ENCODE peak calls at places on chromosomes 5 and 9, in ten cellular contexts. D is fibroblast of pulmonary artery; G is CD8-positive, alpha-beta T cell; A is B cell; J is BE2C; S is hepatocyte; C is kidney; M is HepG2; H is breast epithelium; K is fibroblast of lung. W is an unnamed sample.

GRCh38 chr5:107469485-107469884 is 201.3 kb downstream of the EFNA5 start:
- DNase-seq in M (no peak), A (no peak), H (no peak), S (no peak), D (peak; percentile 98), J (no peak), C (no peak), G (no peak), K (peak; percentile 68), W (no peak)

GRCh38 chr5:173570321-173571090 is 45.9 kb downstream of the BOD1 start:
- DNase-seq in M (no peak), H (no peak), S (no peak), A (no peak), K (no peak), J (no peak), G (no peak), D (no peak), C (no peak), W (no peak)

GRCh38 chr5:38011641-38012188 is 171.9 kb upstream of the GDNF start:
- DNase-seq in A (no peak), M (no peak), G (no peak), J (peak; percentile 39), C (no peak), H (no peak), S (no peak), K (no peak), D (no peak), W (no peak)

GRCh38 chr9:108382267-108382666 is 473.5 kb downstream of the ACTL7B start:
- DNase-seq in A (no peak), H (no peak), C (no peak), K (no peak), M (no peak), D (no peak), S (no peak), J (no peak), G (no peak), W (no peak)

GRCh38 chr5:14444161-14444560 is 137.4 kb upstream of the OTULINL start:
- DNase-seq in S (no peak), A (no peak), C (no peak), M (no peak), D (peak; percentile 22), H (no peak), K (no peak), J (no peak), G (no peak), W (no peak)

GRCh38 chr5:40431734-40432133 is 248.0 kb upstream of the PTGER4 start:
- DNase-seq in C (no peak), K (no peak), H (no peak), M (no peak), J (no peak), D (no peak), G (no peak), S (no peak), A (no peak), W (no peak)

GRCh38 chr5:133460172-133460758 is 152.1 kb downstream of the FSTL4 start:
- DNase-seq in K (peak; percentile 2), G (no peak), S (no peak), C (no peak), D (peak; percentile 8), M (no peak), J (peak; percentile 33), H (no peak), A (no peak), W (peak; percentile 66)

GRCh38 chr9:76901801-76902200 is 4.1 kb downstream of the PRUNE2 start:
- DNase-seq in S (no peak), K (no peak), M (no peak), G (no peak), C (no peak), A (no peak), D (no peak), H (no peak), J (peak; percentile 16), W (no peak)

GRCh38 chr5:98999631-99000030 is 70.8 kb upstream of the CHD1 start:
- DNase-seq in G (no peak), A (no peak), D (peak; percentile 33), S (no peak), H (no peak), M (no peak), C (no peak), J (peak; percentile 40), K (no peak), W (no peak)

GRCh38 chr5:87361536-87362213 is 51.1 kb downstream of the CCNH start:
- DNase-seq in S (no peak), D (no peak), G (no peak), C (no peak), H (no peak), A (no peak), K (peak; percentile 53), M (no peak), J (no peak), W (no peak)

GRCh38 chr9:109439378-109440116 is 58.6 kb downstream of the PTPN3 start:
- DNase-seq in A (no peak), D (no peak), H (no peak), J (no peak), C (no peak), M (no peak), K (no peak), G (no peak), S (no peak), W (no peak)

GRCh38 chr5:170632985-170633234 is 129.1 kb downstream of the KCNIP1 start:
- DNase-seq in C (peak; percentile 89), A (no peak), D (no peak), K (no peak), M (no peak), G (peak; percentile 14), S (peak; percentile 85), J (peak; percentile 71), H (peak; percentile 38), W (peak; percentile 89)

GRCh38 chr5:18281947-18282557 is 647.8 kb downstream of the TAF11L14 start:
- DNase-seq in D (peak; percentile 76), S (peak; percentile 55), H (no peak), K (peak; percentile 75), M (peak; percentile 17), G (no peak), J (no peak), C (no peak), A (no peak), W (no peak)

GRCh38 chr9:68462004-68462775 is 78.5 kb downstream of the TMEM252 start:
- DNase-seq in A (no peak), M (no peak), G (no peak), J (no peak), D (no peak), C (no peak), K (peak; percentile 57), H (no peak), S (no peak), W (no peak)
- TF ChIP-seq CTCF in A (no peak), M (no peak), G (no peak), J (no peak), D (no peak), C (no peak), K (no peak), H (no peak), S (no peak), W (no peak)

GRCh38 chr5:115349001-115349817 is 52.8 kb upstream of the CCDC112 start:
- DNase-seq in G (no peak), H (peak; percentile 30), J (no peak), A (no peak), S (peak; percentile 75), M (peak; percentile 69), K (peak; percentile 88), D (peak; percentile 86), C (no peak), W (no peak)
- TF ChIP-seq CTCF in G (no peak), H (no peak), J (no peak), A (no peak), S (no peak), M (no peak), K (no peak), D (no peak), C (no peak), W (no peak)

GRCh38 chr9:129005336-129005997 is 22.7 kb downstream of the SH3GLB2 start:
- DNase-seq in A (no peak), S (peak; percentile 2), H (no peak), M (no peak), D (no peak), K (no peak), G (no peak), J (no peak), C (peak; percentile 42), W (no peak)

GRCh38 chr9:129008469-129008965 is 19.6 kb downstream of the SH3GLB2 start:
- DNase-seq in A (no peak), H (no peak), S (peak; percentile 8), M (no peak), J (no peak), C (peak; percentile 73), G (no peak), K (no peak), D (no peak), W (no peak)

GRCh38 chr9:129007766-129008468 is 20.2 kb downstream of the SH3GLB2 start:
- DNase-seq in C (peak; percentile 61), A (no peak), M (no peak), K (no peak), H (no peak), D (no peak), J (no peak), G (no peak), S (peak; percentile 2), W (no peak)

GRCh38 chr9:129006328-129007034 is 21.6 kb downstream of the SH3GLB2 start:
- DNase-seq in H (peak; percentile 53), G (no peak), C (peak; percentile 77), J (peak; percentile 84), S (peak; percentile 91), D (peak; percentile 79), M (peak; percentile 67), A (no peak), K (peak; percentile 79), W (peak; percentile 68)

GRCh38 chr9:129007035-129007765 is 20.9 kb downstream of the SH3GLB2 start:
- DNase-seq in J (peak; percentile 79), A (no peak), S (peak; percentile 22), G (no peak), M (no peak), H (no peak), K (no peak), C (peak; percentile 71), D (no peak), W (no peak)
- TF ChIP-seq CTCF in J (no peak), A (peak; percentile 32), S (no peak), G (no peak), M (no peak), H (no peak), K (no peak), C (no peak), D (no peak), W (peak; percentile 16)

GRCh38 chr9:2466703-2467102 is 154.9 kb upstream of the VLDLR start:
- DNase-seq in H (no peak), G (no peak), D (no peak), A (no peak), S (no peak), J (peak; percentile 14), K (no peak), C (no peak), M (no peak), W (peak; percentile 43)

GRCh38 chr9:2465921-2466460 is 155.6 kb upstream of the VLDLR start:
- DNase-seq in A (no peak), D (no peak), M (peak; percentile 89), S (peak; percentile 76), G (no peak), C (no peak), K (peak; percentile 51), H (no peak), J (no peak), W (no peak)

GRCh38 chr9:2465516-2465915 is 156.1 kb upstream of the VLDLR start:
- DNase-seq in D (no peak), H (no peak), K (no peak), C (no peak), S (no peak), A (no peak), J (no peak), G (no peak), M (no peak), W (no peak)

GRCh38 chr9:2473691-2474090 is 147.9 kb upstream of the VLDLR start:
- DNase-seq in G (no peak), D (no peak), C (no peak), H (no peak), A (no peak), K (no peak), J (no peak), S (no peak), M (no peak), W (no peak)

GRCh38 chr9:2469681-2470141 is 151.9 kb upstream of the VLDLR start:
- DNase-seq in M (no peak), S (no peak), K (peak; percentile 57), C (no peak), G (no peak), D (peak; percentile 47), H (no peak), J (peak; percentile 32), A (no peak), W (peak; percentile 15)
- TF ChIP-seq CTCF in M (peak; percentile 45), S (peak; percentile 21), K (no peak), C (no peak), G (no peak), D (no peak), H (no peak), J (peak; percentile 18), A (no peak), W (no peak)

W was measured in nephron progenitor cell.